ENCODE peak calls at places on chromosomes 16 and 17, in five cellular contexts. E is lung microvascular endothelial cell, C is endodermal cell, H is NCI-H1105, V is HCT116. U is an unnamed sample.

GRCh38 chr17:79011451-79012147 is 2.0 kb upstream of the CANT1 start:
- DNase-seq in E (no peak), C (peak; percentile 38), H (no peak), V (peak; percentile 57), U (no peak)

GRCh38 chr16:8885674-8886592 is 3.8 kb downstream of the LITAFD start:
- DNase-seq in E (no peak), C (peak; percentile 76), H (no peak), V (no peak), U (peak; percentile 33)

GRCh38 chr17:3682033-3682432 is 13.4 kb downstream of the EMC6 start:
- DNase-seq in E (no peak), C (no peak), H (no peak), V (no peak), U (no peak)

GRCh38 chr17:79490530-79490929 is 120.3 kb downstream of the RBFOX3 start:
- DNase-seq in E (no peak), C (no peak), H (no peak), V (no peak), U (no peak)

GRCh38 chr17:17824119-17824779 is 12.5 kb downstream of the SREBF1 start:
- DNase-seq in E (no peak), C (peak; percentile 76), H (peak; percentile 93), V (no peak), U (no peak)

GRCh38 chr16:84585886-84586285 is 32.0 kb downstream of the COTL1 start:
- DNase-seq in E (peak; percentile 17), C (peak; percentile 89), H (no peak), V (peak; percentile 27), U (peak; percentile 84)

GRCh38 chr17:36755586-36755985 is 154.2 kb downstream of the MRM1 start:
- DNase-seq in E (peak; percentile 25), C (peak; percentile 91), H (peak; percentile 2), V (peak; percentile 57), U (peak; percentile 84)

GRCh38 chr17:1108560-1108809 is 71.3 kb downstream of the ABR start:
- DNase-seq in E (peak; percentile 31), C (no peak), H (no peak), V (no peak), U (no peak)